ENCODE peak calls at places on chromosomes 11 and 22, in seven cellular contexts. C, B, O, X, N, J and U are unnamed samples.

GRCh38 chr11:26730711-26731460 is 9.0 kb upstream of the SLC5A12 start:
- DNase-seq in J (no peak), X (no peak), C (no peak), O (no peak), N (peak; percentile 4), B (no peak), U (no peak)

GRCh38 chr22:23178512-23179254 is 1.6 kb upstream of the BCR start:
- DNase-seq in C (peak; percentile 83), N (peak; percentile 91), O (no peak), B (no peak), X (no peak), J (peak; percentile 27), U (peak; percentile 47)

GRCh38 chr11:68090706-68091105 is 30.5 kb downstream of the CHKA start:
- DNase-seq in J (no peak), O (peak; percentile 58), B (no peak), N (no peak), X (no peak), C (no peak), U (peak; percentile 64)

GRCh38 chr22:44193537-44193896 is 12.8 kb downstream of the PARVG start:
- DNase-seq in J (no peak), C (no peak), O (no peak), N (no peak), B (no peak), X (no peak), U (no peak)

GRCh38 chr11:33753304-33753703 is 17.1 kb upstream of the CD59 start:
- DNase-seq in O (no peak), B (no peak), X (no peak), N (no peak), J (no peak), C (no peak), U (no peak)

GRCh38 chr11:7610393-7610792 is 62.9 kb downstream of the CYB5R2 start:
- DNase-seq in O (no peak), X (no peak), N (no peak), C (no peak), B (no peak), J (no peak), U (no peak)

GRCh38 chr11:123063396-123064267 is 1.7 kb upstream of the HSPA8 start:
- DNase-seq in N (no peak), J (no peak), C (peak; percentile 79), X (peak; percentile 64), O (peak; percentile 51), B (no peak), U (peak; percentile 25)

GRCh38 chr11:69969890-69970784 is 108.0 kb upstream of the ANO1 start:
- DNase-seq in O (no peak), C (no peak), J (no peak), B (no peak), X (peak; percentile 97), N (no peak), U (no peak)

GRCh38 chr11:74288161-74288560 is 23.3 kb downstream of the P4HA3 start:
- DNase-seq in X (no peak), O (no peak), J (no peak), N (no peak), C (no peak), B (no peak), U (no peak)

GRCh38 chr22:46513908-46514550 is 23.4 kb downstream of the CELSR1 start:
- DNase-seq in X (no peak), J (no peak), C (no peak), N (no peak), B (no peak), O (no peak), U (no peak)

GRCh38 chr11:6298605-6299004 is 21.7 kb downstream of the CAVIN3 start:
- DNase-seq in O (no peak), N (peak; percentile 27), J (peak; percentile 51), X (peak; percentile 38), B (no peak), C (no peak), U (no peak)

GRCh38 chr11:117179048-117179999 is 781 bp downstream of the SIDT2 start:
- DNase-seq in N (no peak), O (no peak), B (peak; percentile 88), X (no peak), C (peak; percentile 68), J (no peak), U (no peak)

GRCh38 chr11:46332568-46333128 is 14.6 kb upstream of the DGKZ start:
- DNase-seq in J (no peak), O (no peak), B (no peak), N (peak; percentile 80), C (no peak), X (no peak), U (no peak)
- H3K4me3 ChIP-seq in J (no peak overlapping the region), O (peak overlapping the region; percentile 53), B (peak overlapping the region; percentile 59), N (peak overlapping the region; percentile 3), C (peak overlapping the region; percentile 38), X (peak overlapping the region; percentile 65), U (peak overlapping the region; percentile 42)

GRCh38 chr11:77171885-77172665 is 44.0 kb downstream of the MYO7A start:
- DNase-seq in O (no peak), N (no peak), J (no peak), X (peak; percentile 37), C (no peak), B (no peak), U (no peak)
- TF ChIP-seq CTCF in O (no peak), N (no peak), J (no peak), X (peak; percentile 68), C (no peak), B (no peak), U (no peak)

DNA sequence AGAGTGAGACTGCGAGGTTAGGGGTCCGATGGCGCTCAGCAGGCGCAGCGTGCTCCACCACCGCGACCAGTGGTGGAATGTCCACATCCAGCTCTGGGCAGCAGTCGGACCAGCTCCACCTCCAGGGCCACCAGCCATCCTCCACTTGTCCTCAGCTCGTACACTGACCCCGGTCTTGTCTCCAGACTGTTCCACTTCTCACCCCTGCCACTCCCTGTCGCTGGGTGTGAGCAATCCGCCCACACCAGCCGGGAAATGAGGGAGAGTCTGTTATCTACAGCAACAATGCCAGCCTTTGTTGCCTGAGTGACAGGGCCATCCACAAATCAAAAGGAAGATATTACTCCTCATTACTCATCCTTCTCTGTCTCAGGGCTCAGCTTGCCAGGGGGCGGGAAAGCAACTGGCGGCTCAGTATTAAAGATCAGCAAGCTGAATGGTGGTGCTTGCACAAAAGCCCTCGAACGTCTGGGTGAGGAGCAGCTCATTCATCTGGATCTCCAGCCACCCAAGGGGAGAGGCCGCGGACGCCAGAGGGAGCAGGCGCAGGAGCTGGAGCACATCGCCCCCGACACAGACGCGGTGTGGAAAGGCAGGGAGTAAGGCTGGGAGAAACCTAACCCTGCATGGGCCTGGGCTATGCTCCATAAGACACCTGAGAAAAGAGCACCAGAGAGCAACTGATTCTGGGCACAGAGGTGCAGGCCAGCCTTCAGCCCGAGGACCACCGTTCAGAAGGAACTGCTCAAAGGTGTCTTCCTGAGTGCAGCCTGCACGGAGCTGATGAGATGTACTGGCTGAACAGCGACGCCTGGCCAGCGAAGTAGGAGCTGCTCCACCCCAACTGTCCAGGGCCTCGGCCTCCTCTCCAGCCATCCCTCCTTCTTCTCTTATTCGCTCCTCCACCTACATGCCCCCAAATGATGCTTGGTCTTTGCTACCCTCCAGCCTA is 21.9 kb downstream of the IGSF9B start:
- DNase-seq in J (peak; percentile 91), C (no peak), X (peak; percentile 38), O (no peak), N (peak; percentile 87), B (no peak), U (no peak)
- TF ChIP-seq POLR2AphosphoS5 in J (no peak), C (no peak), X (no peak), O (no peak), N (no peak), B (no peak), U (no peak)

GRCh38 chr22:37611202-37611601 is 2.6 kb downstream of the GGA1 start:
- DNase-seq in B (no peak), O (no peak), N (no peak), C (no peak), X (no peak), J (no peak), U (no peak)
- H3K4me3 ChIP-seq in B (no peak overlapping the region), O (no peak overlapping the region), N (no peak overlapping the region), C (no peak overlapping the region), X (no peak overlapping the region), J (no peak overlapping the region), U (no peak overlapping the region)